ENCODE peak calls at places on chromosomes 7 and 10, in eight cellular contexts. K is AG09309; T is stomach; J is cardiac fibroblast; L is CD8-positive, alpha-beta T cell; D is small intestine; U is PC-3; S is psoas muscle. V is an unnamed sample.

GRCh38 chr10:92845926-92846325 is 2.4 kb upstream of the EXOC6 start:
- DNase-seq in K (no peak), T (no peak), J (no peak), L (no peak), D (no peak), U (no peak), S (no peak), V (no peak)

GRCh38 chr10:133179128-133179520 is 19.1 kb downstream of the KNDC1 start:
- DNase-seq in K (no peak), T (no peak), J (no peak), L (no peak), D (no peak), U (no peak), S (no peak), V (no peak)

GRCh38 chr7:55307123-55307916 is 57.8 kb upstream of the LANCL2 start:
- DNase-seq in K (no peak), T (no peak), J (no peak), L (no peak), D (no peak), U (no peak), S (no peak), V (no peak)

GRCh38 chr10:13399752-13400151 is 51.7 kb upstream of the SEPHS1 start:
- DNase-seq in K (no peak), T (no peak), J (no peak), L (no peak), D (no peak), U (no peak), S (no peak), V (no peak)

GRCh38 chr10:113326160-113327111 is 226.4 kb upstream of the HABP2 start:
- DNase-seq in K (peak; percentile 73), T (no peak), J (peak; percentile 60), L (no peak), D (no peak), U (peak; percentile 94), S (peak; percentile 79), V (peak; percentile 13)

GRCh38 chr10:66925896-66926719 is at the start of gene LRRTM3:
- DNase-seq in K (peak; percentile 20), T (peak; percentile 44), J (peak; percentile 76), L (no peak), D (peak; percentile 64), U (peak; percentile 99), S (no peak), V (peak; percentile 47)

GRCh38 chr7:134781171-134781570 is 1.7 kb downstream of the CALD1 start:
- DNase-seq in K (no peak), T (no peak), J (no peak), L (no peak), D (no peak), U (no peak), S (no peak), V (no peak)

GRCh38 chr7:92653136-92653535 is 62.9 kb upstream of the FAM133B start:
- DNase-seq in K (no peak), T (no peak), J (no peak), L (no peak), D (no peak), U (no peak), S (no peak), V (no peak)

GRCh38 chr7:43077285-43077684 is 35.2 kb upstream of the HECW1 start:
- DNase-seq in K (no peak), T (no peak), J (no peak), L (no peak), D (no peak), U (no peak), S (no peak), V (no peak)

GRCh38 chr7:43076189-43076605 is 36.2 kb upstream of the HECW1 start:
- DNase-seq in K (no peak), T (no peak), J (no peak), L (no peak), D (no peak), U (no peak), S (no peak), V (peak; percentile 75)

GRCh38 chr7:43077732-43078391 is 34.6 kb upstream of the HECW1 start:
- DNase-seq in K (no peak), T (no peak), J (peak; percentile 50), L (no peak), D (no peak), U (peak; percentile 54), S (no peak), V (no peak)

GRCh38 chr7:43078794-43079193 is 33.7 kb upstream of the HECW1 start:
- DNase-seq in K (no peak), T (no peak), J (no peak), L (no peak), D (no peak), U (no peak), S (no peak), V (no peak)

GRCh38 chr7:43076606-43077005 is 35.8 kb upstream of the HECW1 start:
- DNase-seq in K (no peak), T (no peak), J (no peak), L (no peak), D (no peak), U (no peak), S (no peak), V (peak; percentile 43)
- H3K4me3 ChIP-seq in K (no peak overlapping the region), T (no peak overlapping the region), J (no peak overlapping the region), L (no peak overlapping the region), D (no peak overlapping the region), U (no peak overlapping the region), S (no peak overlapping the region), V (no peak overlapping the region)

DNA sequence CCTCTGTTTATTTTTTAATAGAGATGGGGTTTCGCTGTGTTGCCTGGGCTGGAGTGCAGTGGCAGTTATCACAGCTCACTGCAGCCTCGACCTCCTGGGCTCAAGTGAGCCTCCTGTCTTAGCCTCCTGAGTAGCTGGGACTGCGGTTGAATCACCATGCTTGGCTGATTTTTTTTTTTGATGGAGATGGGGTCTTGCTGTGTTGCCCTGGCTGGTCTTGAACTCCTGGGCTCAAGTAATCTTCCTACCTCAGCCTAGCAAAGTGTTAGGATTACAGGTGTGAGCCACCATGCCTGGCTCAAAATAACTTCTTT is 8.1 kb downstream of the DYNC2I1 start:
- DNase-seq in K (no peak), T (no peak), J (no peak), L (no peak), D (no peak), U (no peak), S (no peak), V (no peak)
- H3K4me3 ChIP-seq in K (peak overlapping the region; percentile 63), T (no peak overlapping the region), J (peak overlapping the region; percentile 49), L (no peak overlapping the region), D (no peak overlapping the region), U (peak overlapping the region; percentile 55), S (peak overlapping the region; percentile 63), V (peak overlapping the region; percentile 2)

DNA sequence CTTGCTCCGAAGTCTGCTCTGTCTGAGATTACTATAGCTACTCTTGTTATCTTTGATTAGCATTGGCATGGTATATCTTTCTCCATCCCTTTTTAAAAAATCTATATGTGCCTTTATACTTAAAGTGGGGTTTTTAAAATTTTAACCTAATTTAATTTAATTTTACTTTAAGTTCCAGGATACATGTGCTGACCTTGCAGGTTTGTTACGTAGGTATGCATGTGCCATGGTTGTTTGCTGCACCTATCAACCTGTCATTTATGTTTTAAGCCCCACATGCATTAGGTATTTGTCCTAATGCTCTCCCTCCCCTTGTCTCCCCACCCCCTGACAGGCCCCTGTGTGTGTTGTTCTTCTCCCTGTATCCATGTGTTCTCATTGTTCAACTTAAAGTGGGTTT is 54.6 kb downstream of the TBC1D12 start:
- DNase-seq in K (no peak), T (no peak), J (no peak), L (no peak), D (no peak), U (no peak), S (no peak), V (no peak)
- H3K4me3 ChIP-seq in K (no peak overlapping the region), T (no peak overlapping the region), J (no peak overlapping the region), L (no peak overlapping the region), D (no peak overlapping the region), U (no peak overlapping the region), S (no peak overlapping the region), V (no peak overlapping the region)

GRCh38 chr10:122812751-122813150 is 32.9 kb downstream of the CUZD1 start:
- DNase-seq in K (no peak), T (no peak), J (no peak), L (no peak), D (no peak), U (no peak), S (no peak), V (no peak)

GRCh38 chr10:122814493-122814892 is 31.2 kb downstream of the CUZD1 start:
- DNase-seq in K (no peak), T (no peak), J (no peak), L (no peak), D (no peak), U (no peak), S (no peak), V (no peak)

GRCh38 chr10:122815458-122815857 is 30.2 kb downstream of the CUZD1 start:
- DNase-seq in K (no peak), T (no peak), J (no peak), L (no peak), D (no peak), U (no peak), S (no peak), V (no peak)
- H3K4me3 ChIP-seq in K (no peak overlapping the region), T (no peak overlapping the region), J (no peak overlapping the region), L (no peak overlapping the region), D (no peak overlapping the region), U (no peak overlapping the region), S (no peak overlapping the region), V (no peak overlapping the region)

GRCh38 chr10:127612-128432 is 7.4 kb upstream of the ZMYND11 start:
- DNase-seq in K (no peak), T (no peak), J (no peak), L (peak; percentile 25), D (peak; percentile 18), U (no peak), S (no peak), V (peak; percentile 51)
- H3K4me3 ChIP-seq in K (no peak overlapping the region), T (no peak overlapping the region), J (no peak overlapping the region), L (peak overlapping the region; percentile 75), D (no peak overlapping the region), U (no peak overlapping the region), S (no peak overlapping the region), V (peak overlapping the region; percentile 45)

GRCh38 chr10:7590271-7590670 is 76.5 kb downstream of the ITIH5 start:
- DNase-seq in K (no peak), T (no peak), J (no peak), L (no peak), D (no peak), U (no peak), S (no peak), V (no peak)
- H3K4me3 ChIP-seq in K (no peak overlapping the region), T (no peak overlapping the region), J (no peak overlapping the region), L (no peak overlapping the region), D (no peak overlapping the region), U (no peak overlapping the region), S (no peak overlapping the region), V (no peak overlapping the region)

GRCh38 chr10:4241724-4242345 is 456.8 kb upstream of the KLF6 start:
- DNase-seq in K (peak; percentile 100), T (no peak), J (peak; percentile 100), L (no peak), D (peak; percentile 19), U (no peak), S (no peak), V (no peak)
- H3K4me3 ChIP-seq in K (peak overlapping the region; percentile 13), T (peak overlapping the region; percentile 1), J (peak overlapping the region; percentile 41), L (no peak overlapping the region), D (no peak overlapping the region), U (peak overlapping the region; percentile 60), S (peak overlapping the region; percentile 48), V (no peak overlapping the region)